ENCODE peak calls at places on chromosomes 4 and X, in six cellular contexts. F is stimulated activated CD4-positive, alpha-beta T cell treated with anti-CD3 and anti-CD28 coated beads, Interleukin-2, amount 100 ng/mL, for 24 hours; I is fibroblast of lung; W is SHP77; X is T1000; Y is GM20000. Q is an unnamed sample.

GRCh38 chrX:43881410-43882293 is 598 bp downstream of the MAOB start:
- DNase-seq in F (no peak), I (no peak), W (no peak), X (no peak), Y (no peak), Q (no peak)

GRCh38 chrX:103791826-103792458 is 15.3 kb downstream of the PLP1 start:
- DNase-seq in F (no peak), I (no peak), W (no peak), X (no peak), Y (no peak), Q (no peak)

GRCh38 chr4:6380746-6381411 is 91.5 kb downstream of the PPP2R2C start:
- DNase-seq in F (no peak), I (no peak), W (no peak), X (no peak), Y (no peak), Q (no peak)

GRCh38 chr4:38615847-38616246 is 48.2 kb upstream of the KLF3 start:
- DNase-seq in F (no peak), I (no peak), W (no peak), X (no peak), Y (no peak), Q (no peak)

GRCh38 chr4:82718067-82718935 is 80.3 kb downstream of the SCD5 start:
- DNase-seq in F (no peak), I (no peak), W (no peak), X (no peak), Y (no peak), Q (no peak)

GRCh38 chr4:122603156-122603574 is 17.7 kb downstream of the IL21 start:
- DNase-seq in F (no peak), I (peak), W (no peak), X (no peak), Y (no peak), Q (no peak)

GRCh38 chrX:20829665-20830481 is 544.3 kb upstream of the CNKSR2 start:
- DNase-seq in F (no peak), I (peak), W (no peak), X (peak), Y (no peak), Q (peak)

GRCh38 chrX:16148896-16149295 is 18.4 kb upstream of the MAGEB17 start:
- DNase-seq in F (no peak), I (no peak), W (no peak), X (no peak), Y (no peak), Q (no peak)

GRCh38 chrX:129793604-129794191 is 13.9 kb downstream of the SASH3 start:
- DNase-seq in F (no peak), I (no peak), W (peak), X (no peak), Y (no peak), Q (peak)

GRCh38 chrX:133364201-133364600 is 51.1 kb downstream of the GPC4 start:
- DNase-seq in F (no peak), I (no peak), W (no peak), X (no peak), Y (no peak), Q (no peak)

GRCh38 chr4:128424524-128425195 is 137.0 kb upstream of the PGRMC2 start:
- DNase-seq in F (no peak), I (peak), W (no peak), X (no peak), Y (no peak), Q (peak)

GRCh38 chr4:147085796-147086195 is 140.1 kb upstream of the TTC29 start:
- DNase-seq in F (no peak), I (no peak), W (no peak), X (no peak), Y (no peak), Q (no peak)